ENCODE peak calls at places on chromosomes 11 and 22, in four cellular contexts. G, Y, W and D are unnamed samples.

GRCh38 chr11:106369224-106369623 is 291.8 kb downstream of the AASDHPPT start:
- DNase-seq in Y (no peak), W (no peak), G (no peak), D (no peak)

GRCh38 chr22:41810022-41810421 is 9.5 kb downstream of the CCDC134 start:
- DNase-seq in W (no peak), Y (no peak), G (no peak), D (no peak)

GRCh38 chr11:119155733-119156492 is 7.1 kb downstream of the ABCG4 start:
- DNase-seq in G (no peak), W (peak), Y (peak), D (peak)

GRCh38 chr22:32904044-32904443 is 102.5 kb downstream of the TIMP3 start:
- DNase-seq in Y (peak), W (peak), G (no peak), D (peak)

GRCh38 chr11:92591551-92591950 is 366.9 kb downstream of the FAT3 start:
- DNase-seq in Y (no peak), G (no peak), W (no peak), D (no peak)

GRCh38 chr11:112219476-112220232 is 6.6 kb upstream of the PTS start:
- DNase-seq in W (peak), G (peak), Y (peak), D (no peak)

GRCh38 chr11:66619080-66619554 is 2.7 kb downstream of the RBM14 start:
- DNase-seq in G (no peak), W (no peak), Y (no peak), D (no peak)

GRCh38 chr11:123594921-123595320 is 59.5 kb downstream of the SCN3B start:
- DNase-seq in G (no peak), Y (no peak), W (peak), D (no peak)

GRCh38 chr11:96074551-96075309 is 150.8 kb upstream of the MTMR2 start:
- DNase-seq in W (no peak), G (no peak), Y (no peak), D (no peak)

GRCh38 chr11:34339149-34340064 is 18.4 kb downstream of the ABTB2 start:
- DNase-seq in Y (no peak), W (peak), G (peak), D (no peak)

GRCh38 chr11:70021586-70021985 is 56.5 kb upstream of the ANO1 start:
- DNase-seq in W (no peak), G (no peak), Y (no peak), D (no peak)

GRCh38 chr11:70019576-70020011 is 58.5 kb upstream of the ANO1 start:
- DNase-seq in Y (no peak), W (no peak), G (no peak), D (no peak)

GRCh38 chr11:70018816-70019215 is 59.3 kb upstream of the ANO1 start:
- DNase-seq in Y (no peak), W (no peak), G (no peak), D (no peak)

GRCh38 chr11:70024036-70024772 is 53.9 kb upstream of the ANO1 start:
- DNase-seq in G (no peak), W (no peak), Y (no peak), D (no peak)

DNA sequence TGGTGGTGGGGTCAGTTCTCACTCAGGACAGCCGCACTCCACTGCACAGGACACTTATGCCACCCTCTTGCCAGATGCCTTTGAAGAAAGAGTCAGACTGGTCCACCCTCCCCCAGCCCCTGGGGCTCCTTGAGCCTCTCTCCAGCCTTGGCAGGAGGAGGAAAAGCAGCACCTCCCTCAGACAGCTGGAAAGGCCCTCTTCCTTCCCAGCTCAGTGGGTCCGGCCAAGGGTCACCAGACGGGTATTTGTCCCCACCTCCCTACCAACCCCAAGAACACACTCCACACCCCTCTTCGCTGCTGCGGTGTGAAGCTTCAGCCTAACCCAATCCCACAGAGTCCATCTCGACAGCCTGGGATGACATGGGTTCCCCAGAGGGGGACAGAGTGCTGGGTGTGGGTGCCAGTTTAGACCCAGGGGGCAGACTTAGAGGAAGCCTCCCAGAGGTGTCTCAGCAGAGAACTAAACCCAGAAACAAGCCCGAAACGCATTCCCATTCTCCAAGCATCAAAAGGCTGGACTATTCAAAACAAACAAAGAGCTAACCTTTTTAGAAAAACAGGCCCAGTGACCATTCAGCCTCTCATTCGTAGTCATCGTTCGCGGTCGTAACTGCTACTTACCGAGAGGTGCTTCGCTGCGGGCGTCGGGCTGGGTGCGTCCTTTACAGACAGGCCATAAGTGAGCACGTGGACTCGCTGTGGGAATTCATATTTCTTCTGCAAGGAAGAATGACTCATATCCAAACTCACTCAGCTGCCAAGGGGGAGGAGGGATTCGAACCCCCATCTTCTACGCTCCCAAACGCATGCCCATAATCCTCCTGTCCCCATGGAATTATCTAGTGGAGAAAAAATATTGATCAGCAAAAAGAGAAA is 57.5 kb upstream of the ANO1 start:
- DNase-seq in Y (peak), G (no peak), W (no peak), D (no peak)
- TF ChIP-seq CREM in Y (no peak), G (no peak), W (no peak), D (no peak)

DNA sequence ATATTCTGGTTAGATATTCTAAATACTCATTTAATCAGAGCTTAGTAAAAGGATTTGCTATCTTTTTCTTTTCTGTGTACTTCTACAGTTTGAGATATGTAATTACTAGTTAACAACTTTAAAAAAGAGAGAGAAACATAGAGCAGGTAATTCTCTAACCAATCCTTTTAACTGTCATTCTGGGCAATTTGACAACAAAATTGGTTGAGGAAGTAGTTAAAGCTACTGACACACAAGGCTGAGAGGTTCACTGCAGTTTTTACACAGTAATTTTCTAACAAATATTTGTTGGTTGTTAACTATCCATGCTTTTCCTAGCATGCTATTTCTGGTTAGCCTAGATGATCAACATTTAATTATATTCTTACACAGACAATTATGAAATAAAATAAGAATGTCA is 3.6 kb downstream of the SOX6 start:
- DNase-seq in Y (no peak), W (no peak), G (no peak), D (no peak)
- TF ChIP-seq CREM in Y (no peak), W (no peak), G (no peak), D (no peak)

GRCh38 chr11:11346249-11346648 is 6.8 kb downstream of the CSNK2A3 start:
- DNase-seq in W (no peak), G (no peak), Y (no peak), D (no peak)
- TF ChIP-seq CREM in W (no peak), G (no peak), Y (no peak), D (no peak)

DNA sequence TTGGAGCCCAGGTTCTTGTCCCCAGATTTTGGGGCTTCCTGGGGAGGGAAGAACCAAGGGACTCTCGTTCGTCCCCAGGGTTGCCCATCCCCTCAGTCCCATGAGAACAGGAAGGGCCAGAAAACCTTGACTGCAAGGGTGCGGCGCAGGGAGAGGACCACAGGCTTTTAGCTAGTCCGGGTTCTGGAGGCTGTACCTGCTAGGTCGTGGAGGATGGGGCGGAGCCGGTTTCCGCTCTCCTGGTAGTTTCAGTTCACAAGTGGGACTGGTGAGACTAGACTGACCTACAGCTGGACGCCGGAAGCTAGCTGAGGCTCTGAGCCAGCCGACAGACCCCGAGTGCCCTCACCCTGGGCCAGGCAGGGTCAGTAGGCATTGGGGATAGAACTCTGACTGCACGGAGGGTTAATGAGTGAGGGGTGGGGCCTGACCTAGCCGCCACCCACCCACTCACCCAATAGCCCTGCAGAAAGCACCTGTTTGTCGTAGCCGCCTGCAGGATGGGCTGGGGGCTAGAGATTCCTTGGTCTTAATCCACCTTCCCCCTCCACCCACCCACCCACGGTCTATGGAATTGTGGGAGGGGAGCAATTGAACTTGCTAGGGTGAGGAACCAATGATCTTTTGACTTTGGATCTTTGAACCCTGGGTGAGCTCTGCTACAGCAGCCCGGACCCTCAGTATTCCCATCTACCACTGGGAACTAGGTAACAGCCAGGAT is 1.5 kb downstream of the MAFF start:
- DNase-seq in W (peak), Y (peak), G (no peak), D (peak)
- TF ChIP-seq CREM in W (no peak), Y (no peak), G (no peak), D (no peak)

GRCh38 chr22:19715286-19715939 is 1.1 kb downstream of the SEPTIN5 start:
- DNase-seq in Y (no peak), G (no peak), W (no peak), D (no peak)

GRCh38 chr22:19713228-19713627 is 1.1 kb upstream of the SEPTIN5 start:
- DNase-seq in W (no peak), Y (no peak), G (no peak), D (no peak)

GRCh38 chr22:19713650-19714319 is 518 bp upstream of the SEPTIN5 start:
- DNase-seq in Y (no peak), G (no peak), W (no peak), D (peak)

GRCh38 chr22:19716041-19716828 is 1.9 kb downstream of the SEPTIN5 start:
- DNase-seq in Y (no peak), G (no peak), W (no peak), D (no peak)

DNA sequence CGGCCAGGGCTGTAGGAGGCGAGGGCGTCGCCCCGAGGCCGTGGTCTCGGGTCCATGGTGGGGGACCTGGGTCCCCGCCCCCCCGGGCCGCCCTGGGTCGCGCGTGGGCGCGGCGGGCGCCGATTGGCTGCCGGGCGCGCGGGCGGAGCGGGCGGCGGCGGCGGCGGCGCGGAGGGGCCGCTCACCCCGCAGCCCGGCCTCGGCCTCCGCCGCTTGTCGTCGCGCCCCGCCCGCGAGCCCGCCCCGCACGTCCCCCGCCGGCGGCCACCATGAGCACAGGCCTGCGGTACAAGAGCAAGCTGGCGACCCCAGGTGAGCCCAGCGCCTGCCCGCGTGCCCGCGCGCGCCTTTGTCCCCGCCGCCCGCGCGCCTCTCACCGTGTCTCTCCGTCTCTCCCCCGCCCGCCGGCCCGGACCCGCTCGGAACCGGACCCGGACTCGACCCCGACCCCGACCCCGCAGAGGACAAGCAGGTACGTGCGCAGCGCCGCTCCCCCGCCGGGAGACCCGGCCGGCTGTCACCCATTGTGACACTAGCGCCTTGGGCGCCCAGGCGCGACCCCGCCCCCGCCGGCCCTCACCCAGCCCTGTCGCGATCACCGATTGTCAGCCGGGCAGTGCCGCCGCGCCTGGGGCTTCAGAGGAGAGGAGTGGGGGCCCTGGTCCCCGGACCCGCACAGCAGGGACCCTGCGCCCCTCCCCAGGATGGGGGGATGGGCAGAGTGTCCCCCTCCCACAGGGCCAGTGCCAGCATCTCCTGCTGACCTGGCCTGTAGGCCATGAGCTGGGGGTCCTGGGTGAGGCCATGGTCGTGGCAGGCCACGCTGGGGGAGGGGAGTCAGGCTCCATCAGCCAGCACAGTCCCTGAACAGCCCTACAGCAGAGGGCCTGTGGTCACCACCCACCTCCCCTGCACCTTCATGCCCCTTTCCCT is at the start of gene SEPTIN5:
- DNase-seq in W (no peak), Y (peak), G (no peak), D (no peak)
- TF ChIP-seq CREM in W (no peak), Y (no peak), G (no peak), D (no peak)

GRCh38 chr11:109644158-109644557 is 222.2 kb downstream of the C11orf87 start:
- DNase-seq in Y (no peak), G (no peak), W (no peak), D (no peak)
- TF ChIP-seq CREM in Y (no peak), G (no peak), W (no peak), D (no peak)

GRCh38 chr22:17843189-17843588 is 68.9 kb upstream of the BID start:
- DNase-seq in W (no peak), G (no peak), Y (no peak), D (no peak)
- TF ChIP-seq CREM in W (no peak), G (no peak), Y (no peak), D (no peak)

GRCh38 chr22:50628543-50629134 is 687 bp upstream of the ARSA start:
- DNase-seq in G (no peak), Y (no peak), W (no peak), D (no peak)

GRCh38 chr22:50627914-50628542 is at the start of gene ARSA:
- DNase-seq in W (peak), Y (peak), G (peak), D (peak)

GRCh38 chr22:50626856-50627451 is 998 bp downstream of the ARSA start:
- DNase-seq in W (no peak), Y (no peak), G (no peak), D (no peak)

GRCh38 chr22:50626314-50626855 is 1.6 kb downstream of the ARSA start:
- DNase-seq in W (no peak), Y (no peak), G (no peak), D (no peak)

GRCh38 chr22:50627452-50627913 is 469 bp downstream of the ARSA start:
- DNase-seq in W (peak), Y (no peak), G (no peak), D (peak)
- TF ChIP-seq CREM in W (no peak), Y (no peak), G (no peak), D (no peak)